ENCODE peak calls at places on chromosomes 6 and 20, in five cellular contexts. F, E, H, X and R are unnamed samples.

GRCh38 chr6:2843138-2843740 is 1.6 kb upstream of the SERPINB1 start:
- DNase-seq in F (no peak), E (no peak), H (no peak), X (peak), R (no peak)

GRCh38 chr6:35191899-35192298 is 21.9 kb upstream of the SCUBE3 start:
- DNase-seq in F (no peak), E (no peak), H (no peak), X (no peak), R (no peak)

GRCh38 chr6:161901740-161902426 is 628.0 kb upstream of the AGPAT4 start:
- DNase-seq in F (peak), E (no peak), H (no peak), X (no peak), R (no peak)

GRCh38 chr20:41398408-41398807 is 31.8 kb upstream of the EMILIN3 start:
- DNase-seq in F (no peak), E (no peak), H (no peak), X (no peak), R (no peak)

GRCh38 chr6:104483225-104483834 is 376.4 kb downstream of the HACE1 start:
- DNase-seq in F (no peak), E (no peak), H (no peak), X (no peak), R (peak)

GRCh38 chr6:157760589-157761330 is 62.3 kb upstream of the SNX9 start:
- DNase-seq in F (peak), E (no peak), H (no peak), X (peak), R (peak)

GRCh38 chr6:113732384-113732966 is 124.7 kb upstream of the MARCKS start:
- DNase-seq in F (no peak), E (no peak), H (peak), X (no peak), R (no peak)

GRCh38 chr20:59751075-59751711 is 146.9 kb downstream of the PHACTR3 start:
- DNase-seq in F (peak), E (no peak), H (peak), X (no peak), R (peak)